ENCODE peak calls at places on chromosomes 3 and 15, in six cellular contexts. O is HTR-8/SVneo, S is NCI-H1092 treated with DMSO at 0.1 percent for 48 hours, I is Calu3, Z is glutamatergic neuron, P is T-cell. X is an unnamed sample.

GRCh38 chr3:15667484-15667883 is 65.9 kb downstream of the BTD start:
- DNase-seq in O (no peak), S (no peak), I (no peak), Z (no peak), P (peak), X (no peak)

GRCh38 chr3:138440137-138440536 is 5.7 kb downstream of the ESYT3 start:
- DNase-seq in O (no peak), S (peak), I (no peak), Z (no peak), P (no peak), X (no peak)

GRCh38 chr3:107956991-107957467 is 133.8 kb downstream of the CD47 start:
- DNase-seq in O (no peak), S (no peak), I (no peak), Z (no peak), P (no peak), X (peak)

GRCh38 chr3:38458796-38459498 is 5.3 kb downstream of the ACVR2B start:
- DNase-seq in O (peak), S (no peak), I (peak), Z (no peak), P (no peak), X (peak)

GRCh38 chr15:50249704-50250103 is 15.8 kb downstream of the HDC start:
- DNase-seq in O (no peak), S (no peak), I (no peak), Z (no peak), P (no peak), X (no peak)

GRCh38 chr15:43280996-43281395 is 14.3 kb upstream of the TGM5 start:
- DNase-seq in O (no peak), S (no peak), I (no peak), Z (no peak), P (no peak), X (no peak)

GRCh38 chr3:107579372-107579771 is 56.6 kb downstream of the BBX start:
- DNase-seq in O (no peak), S (no peak), I (no peak), Z (no peak), P (no peak), X (no peak)

GRCh38 chr3:187946031-187946691 is 200.9 kb upstream of the BCL6 start:
- DNase-seq in O (no peak), S (no peak), I (no peak), Z (no peak), P (no peak), X (no peak)

GRCh38 chr15:80411788-80412288 is 7.7 kb downstream of the ARNT2 start:
- DNase-seq in O (no peak), S (no peak), I (no peak), Z (no peak), P (no peak), X (no peak)

GRCh38 chr3:37703633-37704032 is 158.0 kb upstream of the CTDSPL start:
- DNase-seq in O (no peak), S (no peak), I (no peak), Z (no peak), P (no peak), X (no peak)

GRCh38 chr3:162569314-162569713 is 1072.7 kb downstream of the OTOL1 start:
- DNase-seq in O (no peak), S (no peak), I (no peak), Z (no peak), P (no peak), X (no peak)

GRCh38 chr15:90902996-90903732 is at the start of gene MAN2A2:
- DNase-seq in O (peak), S (peak), I (peak), Z (peak), P (peak), X (peak)

GRCh38 chr3:144384241-144384979 is 412.8 kb downstream of the DIPK2A start:
- DNase-seq in O (no peak), S (no peak), I (no peak), Z (no peak), P (no peak), X (no peak)

GRCh38 chr3:48548731-48549705 is 7.6 kb downstream of the PFKFB4 start:
- DNase-seq in O (peak), S (peak), I (peak), Z (peak), P (peak), X (peak)

GRCh38 chr3:70021267-70021666 is 21.7 kb downstream of the SAMMSON start:
- DNase-seq in O (no peak), S (no peak), I (no peak), Z (no peak), P (no peak), X (no peak)

GRCh38 chr3:74590620-74591262 is 23.7 kb downstream of the CNTN3 start:
- DNase-seq in O (no peak), S (no peak), I (no peak), Z (no peak), P (no peak), X (no peak)

GRCh38 chr3:57977755-57978715 is 30.2 kb upstream of the FLNB start:
- DNase-seq in O (no peak), S (no peak), I (peak), Z (no peak), P (no peak), X (no peak)

GRCh38 chr3:31226331-31226730 is 306.4 kb upstream of the STT3B start:
- DNase-seq in O (no peak), S (no peak), I (no peak), Z (no peak), P (peak), X (no peak)

GRCh38 chr3:63872135-63872924 is 8.7 kb downstream of the ATXN7 start:
- DNase-seq in O (no peak), S (no peak), I (peak), Z (no peak), P (no peak), X (no peak)

GRCh38 chr3:76438971-76439370 is 600.9 kb upstream of the ROBO2 start:
- DNase-seq in O (no peak), S (no peak), I (no peak), Z (no peak), P (no peak), X (no peak)

GRCh38 chr15:28994830-28995180 is 109.0 kb downstream of the APBA2 start:
- DNase-seq in O (no peak), S (no peak), I (no peak), Z (no peak), P (no peak), X (no peak)

GRCh38 chr15:48722764-48723661 is 77.5 kb upstream of the FBN1 start:
- DNase-seq in O (peak), S (no peak), I (peak), Z (no peak), P (no peak), X (no peak)

GRCh38 chr15:69685524-69686452 is 233.2 kb downstream of the RPLP1 start:
- DNase-seq in O (no peak), S (no peak), I (no peak), Z (no peak), P (no peak), X (no peak)

X was measured in pancreas.